ENCODE peak calls at places on chromosomes 16 and 17, in four cellular contexts. One of them, this sample, is unnamed.

GRCh38 chr16:58264961-58265479 is 29.8 kb downstream of the PRSS54 start:
- DNase-seq in HFF-Myc: peak; percentile 44
- DNase-seq in activated naive CD4-positive, alpha-beta T cell: no peak
- DNase-seq in left lung: no peak
- DNase-seq in this sample: peak; percentile 27

GRCh38 chr16:80938035-80938927 is 68.4 kb downstream of the CMC2 start:
- DNase-seq in activated naive CD4-positive, alpha-beta T cell: no peak
- DNase-seq in HFF-Myc: peak; percentile 98
- DNase-seq in left lung: no peak
- DNase-seq in this sample: peak; percentile 55

GRCh38 chr16:18803569-18804462 is 2.5 kb upstream of the ARL6IP1 start:
- DNase-seq in activated naive CD4-positive, alpha-beta T cell: no peak
- DNase-seq in left lung: no peak
- DNase-seq in HFF-Myc: no peak
- DNase-seq in this sample: no peak

GRCh38 chr17:59706900-59707181 is 389 bp downstream of the PTRH2 start:
- DNase-seq in left lung: no peak
- DNase-seq in activated naive CD4-positive, alpha-beta T cell: no peak
- DNase-seq in HFF-Myc: no peak
- DNase-seq in this sample: no peak

GRCh38 chr16:86538196-86538780 is 16.7 kb downstream of the MTHFSD start:
- DNase-seq in HFF-Myc: no peak
- DNase-seq in left lung: peak; percentile 64
- DNase-seq in activated naive CD4-positive, alpha-beta T cell: no peak
- DNase-seq in this sample: no peak

GRCh38 chr17:48330877-48331276 is 99.1 kb downstream of the SKAP1 start:
- DNase-seq in left lung: no peak
- DNase-seq in activated naive CD4-positive, alpha-beta T cell: no peak
- DNase-seq in HFF-Myc: no peak
- DNase-seq in this sample: no peak

GRCh38 chr17:43324205-43324893 is 74.4 kb upstream of the ARL4D start:
- DNase-seq in activated naive CD4-positive, alpha-beta T cell: no peak
- DNase-seq in left lung: no peak
- DNase-seq in HFF-Myc: no peak
- DNase-seq in this sample: no peak

GRCh38 chr17:49823614-49824013 is 24.3 kb downstream of the TAC4 start:
- DNase-seq in HFF-Myc: no peak
- DNase-seq in activated naive CD4-positive, alpha-beta T cell: no peak
- DNase-seq in left lung: no peak
- DNase-seq in this sample: no peak

GRCh38 chr16:3879258-3879886 is 1.1 kb downstream of the CREBBP start:
- DNase-seq in activated naive CD4-positive, alpha-beta T cell: no peak
- DNase-seq in left lung: peak; percentile 91
- DNase-seq in HFF-Myc: no peak
- DNase-seq in this sample: peak; percentile 40

GRCh38 chr17:75518201-75518600 is 1.9 kb downstream of the TSEN54 start:
- DNase-seq in HFF-Myc: no peak
- DNase-seq in activated naive CD4-positive, alpha-beta T cell: peak; percentile 19
- DNase-seq in left lung: no peak
- DNase-seq in this sample: no peak

GRCh38 chr17:31548709-31549108 is 157.2 kb downstream of the RAB11FIP4 start:
- DNase-seq in left lung: no peak
- DNase-seq in activated naive CD4-positive, alpha-beta T cell: no peak
- DNase-seq in HFF-Myc: no peak
- DNase-seq in this sample: no peak

GRCh38 chr17:59221159-59221847 is 992 bp downstream of the GDPD1 start:
- DNase-seq in left lung: peak; percentile 74
- DNase-seq in HFF-Myc: no peak
- DNase-seq in activated naive CD4-positive, alpha-beta T cell: no peak
- DNase-seq in this sample: no peak

This sample was measured in Caco-2.